ENCODE peak calls at places on chromosomes 5 and 9, in eight cellular contexts. X is NCI-H187, R is choroid plexus epithelial cell, B is HT-29, C is HTR-8/SVneo, F is tibial nerve, S is AG09319, I is NCI-H1105. V is an unnamed sample.

GRCh38 chr5:139854029-139854605 is 58.5 kb downstream of the PSD2 start:
- DNase-seq in R (no peak), F (no peak), C (no peak), X (no peak), B (no peak), I (no peak), S (no peak), V (no peak)

GRCh38 chr5:40521925-40522324 is 157.8 kb upstream of the PTGER4 start:
- DNase-seq in X (no peak), I (no peak), R (peak), B (no peak), C (no peak), F (no peak), S (no peak), V (no peak)

GRCh38 chr5:39040875-39041274 is 33.3 kb downstream of the RICTOR start:
- DNase-seq in B (no peak), I (no peak), R (no peak), X (no peak), C (no peak), S (no peak), F (no peak), V (no peak)

GRCh38 chr5:9544502-9545300 is 1.2 kb downstream of the SEMA5A start:
- DNase-seq in R (peak), S (peak), B (peak), F (peak), X (peak), C (peak), I (peak), V (no peak)

GRCh38 chr9:121684381-121685145 is 33.1 kb downstream of the DAB2IP start:
- DNase-seq in B (peak), I (no peak), R (peak), X (no peak), F (no peak), C (peak), S (no peak), V (no peak)

GRCh38 chr9:92746567-92747458 is 17.8 kb downstream of the BICD2 start:
- DNase-seq in R (peak), B (no peak), S (no peak), X (no peak), F (no peak), C (no peak), I (no peak), V (no peak)

GRCh38 chr5:178280631-178281030 is 48.0 kb upstream of the PHYKPL start:
- DNase-seq in B (no peak), C (no peak), F (no peak), S (no peak), R (no peak), I (no peak), X (no peak), V (no peak)

GRCh38 chr5:13987843-13988464 is 43.5 kb upstream of the DNAH5 start:
- DNase-seq in B (peak), R (peak), F (peak), I (peak), S (peak), C (peak), X (peak), V (no peak)

GRCh38 chr9:134632329-134632728 is 9.3 kb upstream of the COL5A1 start:
- DNase-seq in F (no peak), B (no peak), R (no peak), I (no peak), S (no peak), X (no peak), C (no peak), V (peak)

GRCh38 chr9:26169684-26170083 is 491.4 kb upstream of the TUSC1 start:
- DNase-seq in F (no peak), S (no peak), I (no peak), B (no peak), R (no peak), X (no peak), C (no peak), V (no peak)

GRCh38 chr9:126671381-126671831 is 57.7 kb downstream of the LMX1B start:
- DNase-seq in I (no peak), B (no peak), X (no peak), F (no peak), S (no peak), C (no peak), R (peak), V (no peak)

GRCh38 chr9:93112864-93113389 is 16.9 kb downstream of the CARD19 start:
- DNase-seq in F (no peak), X (no peak), R (no peak), B (no peak), I (no peak), C (no peak), S (no peak), V (no peak)

GRCh38 chr9:13731637-13732036 is 452.1 kb upstream of the MPDZ start:
- DNase-seq in I (no peak), X (no peak), F (no peak), C (no peak), R (no peak), S (no peak), B (no peak), V (no peak)

GRCh38 chr5:10706326-10706725 is 54.7 kb downstream of the DAP start:
- DNase-seq in B (no peak), X (no peak), I (no peak), R (no peak), S (no peak), C (no peak), F (no peak), V (no peak)

GRCh38 chr9:105063665-105064247 is 135.8 kb upstream of the ABCA1 start:
- DNase-seq in B (no peak), R (peak), F (peak), C (no peak), I (no peak), S (peak), X (no peak), V (no peak)

GRCh38 chr9:131237931-131238401 is 38.3 kb downstream of the FAM78A start:
- DNase-seq in B (peak), I (no peak), R (peak), X (no peak), F (peak), C (no peak), S (peak), V (peak)

GRCh38 chr5:95850391-95850894 is 27.9 kb upstream of the GLRX start:
- DNase-seq in F (no peak), X (no peak), R (peak), C (no peak), S (peak), B (no peak), I (no peak), V (no peak)

GRCh38 chr5:148794729-148795590 is 31.5 kb upstream of the ADRB2 start:
- DNase-seq in X (no peak), C (no peak), F (no peak), B (no peak), S (peak), R (peak), I (no peak), V (no peak)

GRCh38 chr9:137311171-137311970 is 9.3 kb upstream of the NRARP start:
- DNase-seq in I (no peak), B (peak), R (no peak), X (no peak), F (no peak), C (no peak), S (no peak), V (no peak)

GRCh38 chr9:138045541-138046490 is 168.2 kb downstream of the CACNA1B start:
- DNase-seq in F (no peak), I (no peak), X (no peak), S (no peak), B (no peak), C (no peak), R (no peak), V (no peak)

GRCh38 chr9:133556354-133556753 is 21.9 kb downstream of the ADAMTSL2 start:
- DNase-seq in F (no peak), R (no peak), S (no peak), B (no peak), I (no peak), X (no peak), C (no peak), V (no peak)

GRCh38 chr5:178228609-178229008 is 4.0 kb downstream of the PHYKPL start:
- DNase-seq in C (no peak), F (no peak), S (no peak), I (no peak), B (no peak), R (no peak), X (no peak), V (no peak)

GRCh38 chr5:132224721-132225120 is 2.9 kb downstream of the P4HA2 start:
- DNase-seq in X (no peak), S (peak), B (no peak), I (no peak), F (no peak), C (no peak), R (peak), V (no peak)

GRCh38 chr9:129333961-129334743 is 156.1 kb upstream of the IER5L start:
- DNase-seq in C (peak), X (no peak), S (peak), B (peak), R (peak), F (peak), I (no peak), V (peak)

GRCh38 chr5:72021651-72022357 is 85.5 kb upstream of the MAP1B start:
- DNase-seq in R (no peak), B (no peak), I (no peak), S (no peak), C (no peak), F (no peak), X (no peak), V (no peak)

GRCh38 chr5:94744906-94745305 is 126.4 kb downstream of the SLF1 start:
- DNase-seq in R (no peak), X (no peak), F (no peak), S (no peak), B (no peak), I (no peak), C (no peak), V (no peak)

GRCh38 chr5:74766348-74766886 is 500 bp downstream of the GFM2 start:
- DNase-seq in C (peak), I (peak), F (peak), B (peak), R (peak), X (no peak), S (no peak), V (no peak)

GRCh38 chr9:126985870-126986498 is 71.4 kb downstream of the RALGPS1 start:
- DNase-seq in I (peak), R (peak), F (peak), B (peak), C (peak), S (no peak), X (no peak), V (peak)

GRCh38 chr5:154138701-154139100 is 51.8 kb upstream of the GALNT10 start:
- DNase-seq in R (no peak), C (no peak), F (no peak), S (no peak), X (no peak), I (no peak), B (no peak), V (no peak)